ENCODE peak calls at places on chromosomes 13 and 19, in four cellular contexts. One of them, this sample, is unnamed.

GRCh38 chr13:98175823-98176222 is 1.2 kb downstream of the RNF113B start:
- DNase-seq in cardiac muscle cell: no peak
- DNase-seq in left lung: no peak
- DNase-seq in colonic mucosa: no peak
- DNase-seq in this sample: no peak

GRCh38 chr19:40286674-40287421 is 1.7 kb upstream of the AKT2 start:
- DNase-seq in cardiac muscle cell: peak
- DNase-seq in left lung: no peak
- DNase-seq in colonic mucosa: no peak
- DNase-seq in this sample: no peak

GRCh38 chr13:26458196-26458734 is 99.2 kb upstream of the WASF3 start:
- DNase-seq in cardiac muscle cell: no peak
- DNase-seq in left lung: no peak
- DNase-seq in colonic mucosa: no peak
- DNase-seq in this sample: no peak

GRCh38 chr19:656751-657559 is 6.1 kb downstream of the RNF126 start:
- DNase-seq in cardiac muscle cell: no peak
- DNase-seq in left lung: no peak
- DNase-seq in colonic mucosa: no peak
- DNase-seq in this sample: no peak

GRCh38 chr13:37409756-37410155 is 188.8 kb downstream of the POSTN start:
- DNase-seq in cardiac muscle cell: no peak
- DNase-seq in left lung: no peak
- DNase-seq in colonic mucosa: no peak
- DNase-seq in this sample: no peak

GRCh38 chr13:113970810-113971470 is 2.9 kb downstream of the C13orf46 start:
- DNase-seq in cardiac muscle cell: no peak
- DNase-seq in left lung: peak
- DNase-seq in colonic mucosa: peak
- DNase-seq in this sample: peak

GRCh38 chr19:35080613-35081170 is 34.9 kb upstream of the FXYD3 start:
- DNase-seq in cardiac muscle cell: no peak
- DNase-seq in left lung: no peak
- DNase-seq in colonic mucosa: no peak
- DNase-seq in this sample: peak

GRCh38 chr13:101941095-101941777 is 460.6 kb downstream of the FGF14 start:
- DNase-seq in cardiac muscle cell: peak
- DNase-seq in left lung: no peak
- DNase-seq in colonic mucosa: no peak
- DNase-seq in this sample: no peak

GRCh38 chr19:29268721-29269483 is 56.0 kb upstream of the UQCRFS1 start:
- DNase-seq in cardiac muscle cell: peak
- DNase-seq in left lung: no peak
- DNase-seq in colonic mucosa: no peak
- DNase-seq in this sample: no peak

GRCh38 chr19:7427944-7428343 is 60.9 kb downstream of the PEX11G start:
- DNase-seq in cardiac muscle cell: no peak
- DNase-seq in left lung: no peak
- DNase-seq in colonic mucosa: no peak
- DNase-seq in this sample: no peak

GRCh38 chr19:41861846-41862245 is 1.8 kb downstream of the RPS19 start:
- DNase-seq in cardiac muscle cell: no peak
- DNase-seq in left lung: no peak
- DNase-seq in colonic mucosa: no peak
- DNase-seq in this sample: no peak

GRCh38 chr13:34772881-34773280 is 169.2 kb upstream of the NBEA start:
- DNase-seq in cardiac muscle cell: no peak
- DNase-seq in left lung: no peak
- DNase-seq in colonic mucosa: no peak
- DNase-seq in this sample: no peak

GRCh38 chr13:34779171-34779570 is 162.9 kb upstream of the NBEA start:
- DNase-seq in cardiac muscle cell: no peak
- DNase-seq in left lung: no peak
- DNase-seq in colonic mucosa: no peak
- DNase-seq in this sample: no peak

GRCh38 chr13:34776984-34777913 is 164.8 kb upstream of the NBEA start:
- DNase-seq in cardiac muscle cell: no peak
- DNase-seq in left lung: no peak
- DNase-seq in colonic mucosa: no peak
- DNase-seq in this sample: no peak

GRCh38 chr13:34777914-34778303 is 164.2 kb upstream of the NBEA start:
- DNase-seq in cardiac muscle cell: no peak
- DNase-seq in left lung: no peak
- DNase-seq in colonic mucosa: no peak
- DNase-seq in this sample: no peak

DNA sequence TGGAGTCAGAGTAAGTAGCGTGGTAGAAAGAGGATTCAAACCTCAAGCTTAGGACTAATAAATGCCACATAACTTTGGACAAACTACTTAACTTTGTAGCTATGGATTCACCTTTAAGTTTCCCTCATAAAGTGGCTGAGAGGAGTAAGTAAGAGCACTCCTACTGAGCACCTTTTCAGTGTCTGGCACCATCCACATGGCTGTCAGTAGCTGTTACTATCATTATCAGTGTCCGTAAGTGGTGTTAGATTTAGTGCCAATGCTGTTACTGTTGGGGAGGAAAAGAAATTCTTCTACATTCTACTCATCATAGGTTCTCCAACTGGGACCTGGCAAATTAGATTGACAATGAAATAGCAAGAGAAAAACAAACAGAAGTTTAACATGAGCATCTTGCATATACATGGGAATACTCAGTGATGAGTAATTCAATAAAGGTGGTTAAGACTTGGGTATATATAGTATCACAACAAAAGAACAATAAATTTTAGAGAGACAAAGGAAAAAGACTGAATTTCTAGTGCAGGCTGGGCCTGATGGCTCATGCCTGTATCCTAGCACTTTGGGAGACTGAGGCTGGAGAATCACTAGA is 165.6 kb upstream of the NBEA start:
- DNase-seq in cardiac muscle cell: no peak
- DNase-seq in left lung: no peak
- DNase-seq in colonic mucosa: no peak
- DNase-seq in this sample: no peak
- H3K4me3 ChIP-seq in cardiac muscle cell: no peak
- H3K4me3 ChIP-seq in left lung: no peak
- H3K4me3 ChIP-seq in colonic mucosa: no peak
- H3K4me3 ChIP-seq in this sample: no peak

DNA sequence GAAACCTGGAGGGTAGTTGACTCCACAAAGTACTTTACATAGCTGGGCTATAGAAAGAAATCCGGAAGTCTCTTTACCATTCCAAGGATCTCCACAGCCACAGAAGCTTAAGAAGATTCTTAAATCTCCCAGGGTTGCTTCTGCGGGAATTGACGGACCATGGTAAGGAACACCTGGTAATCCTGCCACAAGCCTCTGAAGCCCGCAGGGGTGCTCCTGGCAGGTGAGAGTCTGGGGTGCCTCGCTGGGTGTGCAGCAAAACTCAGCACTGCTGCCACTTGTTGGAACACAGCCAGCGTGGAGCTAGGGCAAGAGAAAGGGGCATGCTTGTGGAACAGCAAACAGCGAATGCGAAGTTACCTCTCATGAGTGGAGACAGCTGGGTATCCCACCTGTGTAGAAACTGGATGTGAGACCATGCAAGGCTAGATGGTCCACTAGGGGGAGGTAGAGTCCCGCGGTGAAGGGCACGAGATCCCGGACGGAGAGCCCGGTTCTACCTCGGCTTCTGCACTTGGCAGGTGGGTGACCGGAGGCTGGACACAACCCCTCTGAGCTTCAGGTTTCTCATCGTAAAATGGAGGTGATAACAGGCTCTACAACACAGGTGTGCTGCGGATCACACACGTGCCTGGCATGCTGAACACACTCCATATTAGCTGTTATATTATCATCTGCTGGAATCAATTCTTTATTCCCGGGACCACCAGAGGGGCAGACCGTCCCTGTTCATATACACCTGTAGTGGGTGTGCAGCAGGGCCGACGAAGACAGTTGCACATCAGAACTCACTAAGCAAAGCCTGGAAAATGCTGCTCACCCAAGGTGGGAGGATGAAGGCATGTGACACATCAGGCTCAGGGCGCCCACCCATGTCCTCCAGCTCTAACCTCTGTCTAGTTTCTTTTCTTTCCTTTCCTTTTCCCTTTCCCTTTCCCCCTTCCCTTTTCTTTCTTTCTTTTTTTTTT is 24.1 kb upstream of the UBAC2 start:
- DNase-seq in cardiac muscle cell: peak
- DNase-seq in left lung: peak
- DNase-seq in colonic mucosa: peak
- DNase-seq in this sample: peak
- H3K4me3 ChIP-seq in cardiac muscle cell: no peak
- H3K4me3 ChIP-seq in left lung: no peak
- H3K4me3 ChIP-seq in colonic mucosa: no peak
- H3K4me3 ChIP-seq in this sample: no peak

DNA sequence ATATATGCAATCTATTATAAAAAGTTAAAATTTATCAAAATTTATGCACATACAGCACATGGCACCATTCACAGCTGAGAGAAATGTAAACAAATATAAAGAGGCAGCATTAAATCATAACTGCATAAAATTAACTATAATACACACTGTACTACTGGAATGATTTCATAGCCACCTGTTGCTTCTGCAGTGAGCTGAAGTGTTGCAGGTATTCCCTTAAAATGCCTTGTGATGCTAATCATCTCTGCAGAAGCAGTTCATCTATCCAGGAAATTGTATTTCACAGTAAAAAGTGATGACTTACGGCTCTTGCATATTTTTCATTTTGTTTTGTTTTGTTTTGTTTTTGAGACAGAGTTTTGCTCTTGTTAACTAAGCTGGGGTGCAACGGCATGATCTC is 82.1 kb downstream of the STOML3 start:
- DNase-seq in cardiac muscle cell: no peak
- DNase-seq in left lung: no peak
- DNase-seq in colonic mucosa: no peak
- DNase-seq in this sample: no peak
- H3K4me3 ChIP-seq in cardiac muscle cell: no peak
- H3K4me3 ChIP-seq in left lung: no peak
- H3K4me3 ChIP-seq in colonic mucosa: no peak
- H3K4me3 ChIP-seq in this sample: no peak

DNA sequence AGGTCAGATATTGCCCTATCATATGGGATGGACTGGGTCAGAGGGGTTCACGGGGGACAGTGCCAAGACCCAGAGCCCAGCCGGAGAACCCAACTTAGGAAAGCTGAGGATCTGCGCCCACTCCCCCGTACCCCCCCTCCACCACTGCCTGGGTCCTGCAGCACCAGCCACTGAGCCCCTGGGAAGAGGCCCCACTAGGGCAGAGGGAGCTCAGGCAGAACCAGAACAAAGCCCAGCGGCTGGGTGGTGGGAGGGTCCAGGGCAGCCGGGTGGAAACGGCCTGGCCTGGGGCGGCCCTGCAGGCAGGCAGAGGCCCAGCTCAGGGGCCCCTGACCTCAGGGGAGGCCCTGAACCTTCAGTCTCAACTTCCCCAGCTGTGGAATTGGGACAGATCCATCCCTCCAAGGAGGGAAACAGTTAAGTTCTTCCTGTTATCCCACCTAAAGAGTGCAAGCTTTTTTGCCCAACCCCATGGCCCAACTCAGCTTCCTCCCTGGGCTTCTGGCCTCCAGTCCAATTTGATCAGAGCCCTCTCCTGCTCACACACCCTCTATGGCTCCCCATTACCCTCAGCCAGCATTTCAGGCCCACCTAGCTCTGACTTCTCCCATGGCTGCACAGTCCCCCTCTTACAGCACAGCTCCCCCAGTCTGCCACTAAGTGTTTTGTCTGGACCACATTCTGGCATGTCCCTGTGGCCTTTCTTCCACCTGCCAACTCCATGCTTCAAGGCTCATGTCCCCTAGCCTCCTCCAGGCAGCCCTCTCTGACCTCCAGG is 3.1 kb downstream of the NR2F6 start:
- DNase-seq in cardiac muscle cell: no peak
- DNase-seq in left lung: no peak
- DNase-seq in colonic mucosa: no peak
- DNase-seq in this sample: no peak
- H3K4me3 ChIP-seq in cardiac muscle cell: no peak
- H3K4me3 ChIP-seq in left lung: no peak
- H3K4me3 ChIP-seq in colonic mucosa: peak
- H3K4me3 ChIP-seq in this sample: peak

GRCh38 chr19:45047188-45047797 is 8.4 kb downstream of the CLASRP start:
- DNase-seq in cardiac muscle cell: no peak
- DNase-seq in left lung: no peak
- DNase-seq in colonic mucosa: no peak
- DNase-seq in this sample: no peak

GRCh38 chr19:45046355-45046754 is 7.5 kb downstream of the CLASRP start:
- DNase-seq in cardiac muscle cell: no peak
- DNase-seq in left lung: no peak
- DNase-seq in colonic mucosa: no peak
- DNase-seq in this sample: no peak

GRCh38 chr19:45049073-45049736 is 10.4 kb downstream of the CLASRP start:
- DNase-seq in cardiac muscle cell: no peak
- DNase-seq in left lung: no peak
- DNase-seq in colonic mucosa: no peak
- DNase-seq in this sample: no peak

GRCh38 chr19:45050036-45050435 is 11.2 kb downstream of the CLASRP start:
- DNase-seq in cardiac muscle cell: no peak
- DNase-seq in left lung: no peak
- DNase-seq in colonic mucosa: no peak
- DNase-seq in this sample: no peak

DNA sequence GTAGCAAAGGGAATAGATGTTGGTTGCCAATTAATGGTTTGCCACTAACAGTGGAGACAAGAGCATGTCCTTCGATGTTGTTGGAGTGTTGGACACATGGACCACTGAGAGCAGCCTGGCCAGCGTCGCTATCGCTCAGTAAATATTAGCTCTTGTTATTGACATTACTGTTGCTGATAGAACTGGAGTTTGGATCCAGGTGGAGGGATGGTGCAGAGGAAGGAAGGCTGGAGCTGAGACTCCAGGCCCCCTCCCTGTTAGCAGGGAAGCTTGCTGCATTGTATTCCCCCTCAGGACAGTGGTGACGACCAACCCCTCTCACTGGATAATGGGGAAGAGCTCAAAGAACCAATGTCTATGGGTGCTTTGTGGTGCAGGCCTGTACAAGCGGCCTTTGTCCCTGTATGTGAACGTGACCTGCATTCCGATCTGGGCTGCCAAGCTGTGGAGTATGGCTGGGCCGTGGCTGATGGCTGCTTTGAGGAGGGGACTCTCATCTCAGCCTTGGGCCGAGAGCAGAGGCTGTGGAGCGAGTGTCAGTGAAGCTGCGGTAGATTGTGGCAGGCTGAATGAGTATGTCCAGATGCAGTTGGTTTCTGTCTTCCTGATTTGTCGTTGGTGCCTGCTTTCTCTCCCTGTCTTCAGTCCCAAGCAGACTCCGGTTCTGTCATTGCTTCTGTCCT is 7.0 kb downstream of the CLASRP start:
- DNase-seq in cardiac muscle cell: peak
- DNase-seq in left lung: no peak
- DNase-seq in colonic mucosa: no peak
- DNase-seq in this sample: no peak
- H3K4me3 ChIP-seq in cardiac muscle cell: no peak
- H3K4me3 ChIP-seq in left lung: no peak
- H3K4me3 ChIP-seq in colonic mucosa: no peak
- H3K4me3 ChIP-seq in this sample: no peak

This sample was measured in lower lobe of right lung.